ENCODE peak calls at places on chromosomes 16 and 17, in six cellular contexts. One of them, this sample, is unnamed.

GRCh38 chr17:49944451-49944850 is 24.5 kb upstream of the DLX4 start:
- DNase-seq in activated T-helper 1 cell treated with Interleukin-2 at 50 U/mL for 16 hours: no peak
- DNase-seq in activated B cell treated with CpG ODN at 0.5 μM for 24 hours: no peak
- DNase-seq in LoVo: no peak
- DNase-seq in stimulated activated CD4-positive, alpha-beta T cell treated with anti-CD3 and anti-CD28 coated beads, Interleukin-1b, Interleukin-23, amount 100 ng/mL, for 48 hours: no peak
- DNase-seq in activated effector memory CD4-positive, alpha-beta T cell treated with anti-CD3 and anti-CD28 coated beads, Interleukin-2, amount 50 U/mL, for 16 hours: no peak
- DNase-seq in this sample: no peak

GRCh38 chr16:82699711-82700495 is 73.1 kb downstream of the CDH13 start:
- DNase-seq in activated T-helper 1 cell treated with Interleukin-2 at 50 U/mL for 16 hours: no peak
- DNase-seq in activated B cell treated with CpG ODN at 0.5 μM for 24 hours: no peak
- DNase-seq in LoVo: peak
- DNase-seq in stimulated activated CD4-positive, alpha-beta T cell treated with anti-CD3 and anti-CD28 coated beads, Interleukin-1b, Interleukin-23, amount 100 ng/mL, for 48 hours: no peak
- DNase-seq in activated effector memory CD4-positive, alpha-beta T cell treated with anti-CD3 and anti-CD28 coated beads, Interleukin-2, amount 50 U/mL, for 16 hours: no peak
- DNase-seq in this sample: peak

GRCh38 chr17:11285946-11286345 is 44.9 kb downstream of the SHISA6 start:
- DNase-seq in activated T-helper 1 cell treated with Interleukin-2 at 50 U/mL for 16 hours: no peak
- DNase-seq in activated B cell treated with CpG ODN at 0.5 μM for 24 hours: no peak
- DNase-seq in LoVo: no peak
- DNase-seq in stimulated activated CD4-positive, alpha-beta T cell treated with anti-CD3 and anti-CD28 coated beads, Interleukin-1b, Interleukin-23, amount 100 ng/mL, for 48 hours: no peak
- DNase-seq in activated effector memory CD4-positive, alpha-beta T cell treated with anti-CD3 and anti-CD28 coated beads, Interleukin-2, amount 50 U/mL, for 16 hours: no peak
- DNase-seq in this sample: no peak

GRCh38 chr17:81890447-81891302 is 711 bp downstream of the ALYREF start:
- DNase-seq in activated T-helper 1 cell treated with Interleukin-2 at 50 U/mL for 16 hours: no peak
- DNase-seq in activated B cell treated with CpG ODN at 0.5 μM for 24 hours: no peak
- DNase-seq in LoVo: no peak
- DNase-seq in stimulated activated CD4-positive, alpha-beta T cell treated with anti-CD3 and anti-CD28 coated beads, Interleukin-1b, Interleukin-23, amount 100 ng/mL, for 48 hours: no peak
- DNase-seq in activated effector memory CD4-positive, alpha-beta T cell treated with anti-CD3 and anti-CD28 coated beads, Interleukin-2, amount 50 U/mL, for 16 hours: peak
- DNase-seq in this sample: no peak

GRCh38 chr17:36773039-36773438 is 164.2 kb upstream of the LHX1 start:
- DNase-seq in activated T-helper 1 cell treated with Interleukin-2 at 50 U/mL for 16 hours: no peak
- DNase-seq in activated B cell treated with CpG ODN at 0.5 μM for 24 hours: no peak
- DNase-seq in LoVo: no peak
- DNase-seq in stimulated activated CD4-positive, alpha-beta T cell treated with anti-CD3 and anti-CD28 coated beads, Interleukin-1b, Interleukin-23, amount 100 ng/mL, for 48 hours: no peak
- DNase-seq in activated effector memory CD4-positive, alpha-beta T cell treated with anti-CD3 and anti-CD28 coated beads, Interleukin-2, amount 50 U/mL, for 16 hours: no peak
- DNase-seq in this sample: no peak

GRCh38 chr17:9290226-9290613 is 268.9 kb downstream of the NTN1 start:
- DNase-seq in activated T-helper 1 cell treated with Interleukin-2 at 50 U/mL for 16 hours: no peak
- DNase-seq in activated B cell treated with CpG ODN at 0.5 μM for 24 hours: no peak
- DNase-seq in LoVo: no peak
- DNase-seq in stimulated activated CD4-positive, alpha-beta T cell treated with anti-CD3 and anti-CD28 coated beads, Interleukin-1b, Interleukin-23, amount 100 ng/mL, for 48 hours: no peak
- DNase-seq in activated effector memory CD4-positive, alpha-beta T cell treated with anti-CD3 and anti-CD28 coated beads, Interleukin-2, amount 50 U/mL, for 16 hours: peak
- DNase-seq in this sample: no peak

GRCh38 chr16:31063843-31064611 is 10.0 kb downstream of the ZNF668 start:
- DNase-seq in activated T-helper 1 cell treated with Interleukin-2 at 50 U/mL for 16 hours: peak
- DNase-seq in activated B cell treated with CpG ODN at 0.5 μM for 24 hours: no peak
- DNase-seq in LoVo: no peak
- DNase-seq in stimulated activated CD4-positive, alpha-beta T cell treated with anti-CD3 and anti-CD28 coated beads, Interleukin-1b, Interleukin-23, amount 100 ng/mL, for 48 hours: no peak
- DNase-seq in activated effector memory CD4-positive, alpha-beta T cell treated with anti-CD3 and anti-CD28 coated beads, Interleukin-2, amount 50 U/mL, for 16 hours: no peak
- DNase-seq in this sample: no peak

GRCh38 chr17:32943647-32944191 is 15.8 kb downstream of the TMEM98 start:
- DNase-seq in activated T-helper 1 cell treated with Interleukin-2 at 50 U/mL for 16 hours: no peak
- DNase-seq in activated B cell treated with CpG ODN at 0.5 μM for 24 hours: no peak
- DNase-seq in LoVo: no peak
- DNase-seq in stimulated activated CD4-positive, alpha-beta T cell treated with anti-CD3 and anti-CD28 coated beads, Interleukin-1b, Interleukin-23, amount 100 ng/mL, for 48 hours: no peak
- DNase-seq in activated effector memory CD4-positive, alpha-beta T cell treated with anti-CD3 and anti-CD28 coated beads, Interleukin-2, amount 50 U/mL, for 16 hours: no peak
- DNase-seq in this sample: no peak

GRCh38 chr17:2980211-2980903 is 83.0 kb downstream of the OR1D5 start:
- DNase-seq in activated T-helper 1 cell treated with Interleukin-2 at 50 U/mL for 16 hours: no peak
- DNase-seq in activated B cell treated with CpG ODN at 0.5 μM for 24 hours: no peak
- DNase-seq in LoVo: no peak
- DNase-seq in stimulated activated CD4-positive, alpha-beta T cell treated with anti-CD3 and anti-CD28 coated beads, Interleukin-1b, Interleukin-23, amount 100 ng/mL, for 48 hours: no peak
- DNase-seq in activated effector memory CD4-positive, alpha-beta T cell treated with anti-CD3 and anti-CD28 coated beads, Interleukin-2, amount 50 U/mL, for 16 hours: no peak
- DNase-seq in this sample: no peak

GRCh38 chr16:71250461-71251232 is 20.1 kb upstream of the HYDIN start:
- DNase-seq in activated T-helper 1 cell treated with Interleukin-2 at 50 U/mL for 16 hours: no peak
- DNase-seq in activated B cell treated with CpG ODN at 0.5 μM for 24 hours: no peak
- DNase-seq in LoVo: no peak
- DNase-seq in stimulated activated CD4-positive, alpha-beta T cell treated with anti-CD3 and anti-CD28 coated beads, Interleukin-1b, Interleukin-23, amount 100 ng/mL, for 48 hours: no peak
- DNase-seq in activated effector memory CD4-positive, alpha-beta T cell treated with anti-CD3 and anti-CD28 coated beads, Interleukin-2, amount 50 U/mL, for 16 hours: no peak
- DNase-seq in this sample: peak

GRCh38 chr16:21590287-21590686 is 9.1 kb upstream of the METTL9 start:
- DNase-seq in activated T-helper 1 cell treated with Interleukin-2 at 50 U/mL for 16 hours: no peak
- DNase-seq in activated B cell treated with CpG ODN at 0.5 μM for 24 hours: no peak
- DNase-seq in LoVo: no peak
- DNase-seq in stimulated activated CD4-positive, alpha-beta T cell treated with anti-CD3 and anti-CD28 coated beads, Interleukin-1b, Interleukin-23, amount 100 ng/mL, for 48 hours: no peak
- DNase-seq in activated effector memory CD4-positive, alpha-beta T cell treated with anti-CD3 and anti-CD28 coated beads, Interleukin-2, amount 50 U/mL, for 16 hours: no peak
- DNase-seq in this sample: no peak

GRCh38 chr17:10033449-10033848 is 128.4 kb upstream of the RCVRN start:
- DNase-seq in activated T-helper 1 cell treated with Interleukin-2 at 50 U/mL for 16 hours: no peak
- DNase-seq in activated B cell treated with CpG ODN at 0.5 μM for 24 hours: peak
- DNase-seq in LoVo: no peak
- DNase-seq in stimulated activated CD4-positive, alpha-beta T cell treated with anti-CD3 and anti-CD28 coated beads, Interleukin-1b, Interleukin-23, amount 100 ng/mL, for 48 hours: no peak
- DNase-seq in activated effector memory CD4-positive, alpha-beta T cell treated with anti-CD3 and anti-CD28 coated beads, Interleukin-2, amount 50 U/mL, for 16 hours: no peak
- DNase-seq in this sample: no peak

GRCh38 chr16:752008-752315 is 8.6 kb upstream of the MSLN start:
- DNase-seq in activated T-helper 1 cell treated with Interleukin-2 at 50 U/mL for 16 hours: no peak
- DNase-seq in activated B cell treated with CpG ODN at 0.5 μM for 24 hours: no peak
- DNase-seq in LoVo: no peak
- DNase-seq in stimulated activated CD4-positive, alpha-beta T cell treated with anti-CD3 and anti-CD28 coated beads, Interleukin-1b, Interleukin-23, amount 100 ng/mL, for 48 hours: no peak
- DNase-seq in activated effector memory CD4-positive, alpha-beta T cell treated with anti-CD3 and anti-CD28 coated beads, Interleukin-2, amount 50 U/mL, for 16 hours: no peak
- DNase-seq in this sample: no peak

GRCh38 chr17:77744268-77744988 is 214.1 kb upstream of the TNRC6C start:
- DNase-seq in activated T-helper 1 cell treated with Interleukin-2 at 50 U/mL for 16 hours: no peak
- DNase-seq in activated B cell treated with CpG ODN at 0.5 μM for 24 hours: no peak
- DNase-seq in LoVo: no peak
- DNase-seq in stimulated activated CD4-positive, alpha-beta T cell treated with anti-CD3 and anti-CD28 coated beads, Interleukin-1b, Interleukin-23, amount 100 ng/mL, for 48 hours: no peak
- DNase-seq in activated effector memory CD4-positive, alpha-beta T cell treated with anti-CD3 and anti-CD28 coated beads, Interleukin-2, amount 50 U/mL, for 16 hours: no peak
- DNase-seq in this sample: no peak

GRCh38 chr16:56795011-56795410 is 65.1 kb downstream of the NUP93 start:
- DNase-seq in activated T-helper 1 cell treated with Interleukin-2 at 50 U/mL for 16 hours: no peak
- DNase-seq in activated B cell treated with CpG ODN at 0.5 μM for 24 hours: no peak
- DNase-seq in LoVo: no peak
- DNase-seq in stimulated activated CD4-positive, alpha-beta T cell treated with anti-CD3 and anti-CD28 coated beads, Interleukin-1b, Interleukin-23, amount 100 ng/mL, for 48 hours: no peak
- DNase-seq in activated effector memory CD4-positive, alpha-beta T cell treated with anti-CD3 and anti-CD28 coated beads, Interleukin-2, amount 50 U/mL, for 16 hours: no peak
- DNase-seq in this sample: no peak

GRCh38 chr17:61072648-61073047 is 327.0 kb upstream of the TBX2 start:
- DNase-seq in activated T-helper 1 cell treated with Interleukin-2 at 50 U/mL for 16 hours: no peak
- DNase-seq in activated B cell treated with CpG ODN at 0.5 μM for 24 hours: no peak
- DNase-seq in LoVo: no peak
- DNase-seq in stimulated activated CD4-positive, alpha-beta T cell treated with anti-CD3 and anti-CD28 coated beads, Interleukin-1b, Interleukin-23, amount 100 ng/mL, for 48 hours: no peak
- DNase-seq in activated effector memory CD4-positive, alpha-beta T cell treated with anti-CD3 and anti-CD28 coated beads, Interleukin-2, amount 50 U/mL, for 16 hours: no peak
- DNase-seq in this sample: no peak

GRCh38 chr16:80852261-80852872 is 48.0 kb upstream of the CDYL2 start:
- DNase-seq in activated T-helper 1 cell treated with Interleukin-2 at 50 U/mL for 16 hours: no peak
- DNase-seq in activated B cell treated with CpG ODN at 0.5 μM for 24 hours: no peak
- DNase-seq in LoVo: peak
- DNase-seq in stimulated activated CD4-positive, alpha-beta T cell treated with anti-CD3 and anti-CD28 coated beads, Interleukin-1b, Interleukin-23, amount 100 ng/mL, for 48 hours: peak
- DNase-seq in activated effector memory CD4-positive, alpha-beta T cell treated with anti-CD3 and anti-CD28 coated beads, Interleukin-2, amount 50 U/mL, for 16 hours: peak
- DNase-seq in this sample: peak

GRCh38 chr17:81419333-81419885 is 24.2 kb downstream of the BAHCC1 start:
- DNase-seq in activated T-helper 1 cell treated with Interleukin-2 at 50 U/mL for 16 hours: no peak
- DNase-seq in activated B cell treated with CpG ODN at 0.5 μM for 24 hours: no peak
- DNase-seq in LoVo: peak
- DNase-seq in stimulated activated CD4-positive, alpha-beta T cell treated with anti-CD3 and anti-CD28 coated beads, Interleukin-1b, Interleukin-23, amount 100 ng/mL, for 48 hours: no peak
- DNase-seq in activated effector memory CD4-positive, alpha-beta T cell treated with anti-CD3 and anti-CD28 coated beads, Interleukin-2, amount 50 U/mL, for 16 hours: no peak
- DNase-seq in this sample: peak

GRCh38 chr17:44359001-44359400 is 4.7 kb downstream of the FAM171A2 start:
- DNase-seq in activated T-helper 1 cell treated with Interleukin-2 at 50 U/mL for 16 hours: no peak
- DNase-seq in activated B cell treated with CpG ODN at 0.5 μM for 24 hours: no peak
- DNase-seq in LoVo: no peak
- DNase-seq in stimulated activated CD4-positive, alpha-beta T cell treated with anti-CD3 and anti-CD28 coated beads, Interleukin-1b, Interleukin-23, amount 100 ng/mL, for 48 hours: no peak
- DNase-seq in activated effector memory CD4-positive, alpha-beta T cell treated with anti-CD3 and anti-CD28 coated beads, Interleukin-2, amount 50 U/mL, for 16 hours: no peak
- DNase-seq in this sample: no peak

GRCh38 chr16:57569306-57569946 is 27.0 kb downstream of the ADGRG5 start:
- DNase-seq in activated T-helper 1 cell treated with Interleukin-2 at 50 U/mL for 16 hours: no peak
- DNase-seq in activated B cell treated with CpG ODN at 0.5 μM for 24 hours: no peak
- DNase-seq in LoVo: no peak
- DNase-seq in stimulated activated CD4-positive, alpha-beta T cell treated with anti-CD3 and anti-CD28 coated beads, Interleukin-1b, Interleukin-23, amount 100 ng/mL, for 48 hours: no peak
- DNase-seq in activated effector memory CD4-positive, alpha-beta T cell treated with anti-CD3 and anti-CD28 coated beads, Interleukin-2, amount 50 U/mL, for 16 hours: no peak
- DNase-seq in this sample: no peak

GRCh38 chr16:49763826-49764225 is 92.1 kb downstream of the ZNF423 start:
- DNase-seq in activated T-helper 1 cell treated with Interleukin-2 at 50 U/mL for 16 hours: no peak
- DNase-seq in activated B cell treated with CpG ODN at 0.5 μM for 24 hours: no peak
- DNase-seq in LoVo: no peak
- DNase-seq in stimulated activated CD4-positive, alpha-beta T cell treated with anti-CD3 and anti-CD28 coated beads, Interleukin-1b, Interleukin-23, amount 100 ng/mL, for 48 hours: no peak
- DNase-seq in activated effector memory CD4-positive, alpha-beta T cell treated with anti-CD3 and anti-CD28 coated beads, Interleukin-2, amount 50 U/mL, for 16 hours: no peak
- DNase-seq in this sample: no peak

GRCh38 chr17:1573932-1574696 is 11.5 kb upstream of the PITPNA start:
- DNase-seq in activated T-helper 1 cell treated with Interleukin-2 at 50 U/mL for 16 hours: peak
- DNase-seq in activated B cell treated with CpG ODN at 0.5 μM for 24 hours: peak
- DNase-seq in LoVo: peak
- DNase-seq in stimulated activated CD4-positive, alpha-beta T cell treated with anti-CD3 and anti-CD28 coated beads, Interleukin-1b, Interleukin-23, amount 100 ng/mL, for 48 hours: peak
- DNase-seq in activated effector memory CD4-positive, alpha-beta T cell treated with anti-CD3 and anti-CD28 coated beads, Interleukin-2, amount 50 U/mL, for 16 hours: peak
- DNase-seq in this sample: peak

GRCh38 chr17:18319604-18320256 is 4.6 kb downstream of the SMCR8 start:
- DNase-seq in activated T-helper 1 cell treated with Interleukin-2 at 50 U/mL for 16 hours: no peak
- DNase-seq in activated B cell treated with CpG ODN at 0.5 μM for 24 hours: no peak
- DNase-seq in LoVo: no peak
- DNase-seq in stimulated activated CD4-positive, alpha-beta T cell treated with anti-CD3 and anti-CD28 coated beads, Interleukin-1b, Interleukin-23, amount 100 ng/mL, for 48 hours: no peak
- DNase-seq in activated effector memory CD4-positive, alpha-beta T cell treated with anti-CD3 and anti-CD28 coated beads, Interleukin-2, amount 50 U/mL, for 16 hours: no peak
- DNase-seq in this sample: no peak

GRCh38 chr17:45653616-45654015 is 130.5 kb upstream of the CRHR1 start:
- DNase-seq in activated T-helper 1 cell treated with Interleukin-2 at 50 U/mL for 16 hours: no peak
- DNase-seq in activated B cell treated with CpG ODN at 0.5 μM for 24 hours: no peak
- DNase-seq in LoVo: no peak
- DNase-seq in stimulated activated CD4-positive, alpha-beta T cell treated with anti-CD3 and anti-CD28 coated beads, Interleukin-1b, Interleukin-23, amount 100 ng/mL, for 48 hours: no peak
- DNase-seq in activated effector memory CD4-positive, alpha-beta T cell treated with anti-CD3 and anti-CD28 coated beads, Interleukin-2, amount 50 U/mL, for 16 hours: no peak
- DNase-seq in this sample: no peak

GRCh38 chr16:66585477-66586239 is 6.4 kb downstream of the CMTM2 start:
- DNase-seq in activated T-helper 1 cell treated with Interleukin-2 at 50 U/mL for 16 hours: no peak
- DNase-seq in activated B cell treated with CpG ODN at 0.5 μM for 24 hours: no peak
- DNase-seq in LoVo: no peak
- DNase-seq in stimulated activated CD4-positive, alpha-beta T cell treated with anti-CD3 and anti-CD28 coated beads, Interleukin-1b, Interleukin-23, amount 100 ng/mL, for 48 hours: no peak
- DNase-seq in activated effector memory CD4-positive, alpha-beta T cell treated with anti-CD3 and anti-CD28 coated beads, Interleukin-2, amount 50 U/mL, for 16 hours: no peak
- DNase-seq in this sample: no peak

GRCh38 chr16:4508806-4509205 is 29.8 kb downstream of the CDIP1 start:
- DNase-seq in activated T-helper 1 cell treated with Interleukin-2 at 50 U/mL for 16 hours: no peak
- DNase-seq in activated B cell treated with CpG ODN at 0.5 μM for 24 hours: no peak
- DNase-seq in LoVo: no peak
- DNase-seq in stimulated activated CD4-positive, alpha-beta T cell treated with anti-CD3 and anti-CD28 coated beads, Interleukin-1b, Interleukin-23, amount 100 ng/mL, for 48 hours: no peak
- DNase-seq in activated effector memory CD4-positive, alpha-beta T cell treated with anti-CD3 and anti-CD28 coated beads, Interleukin-2, amount 50 U/mL, for 16 hours: no peak
- DNase-seq in this sample: no peak

GRCh38 chr16:27232061-27232841 is 28.9 kb downstream of the KDM8 start:
- DNase-seq in activated T-helper 1 cell treated with Interleukin-2 at 50 U/mL for 16 hours: no peak
- DNase-seq in activated B cell treated with CpG ODN at 0.5 μM for 24 hours: peak
- DNase-seq in LoVo: no peak
- DNase-seq in stimulated activated CD4-positive, alpha-beta T cell treated with anti-CD3 and anti-CD28 coated beads, Interleukin-1b, Interleukin-23, amount 100 ng/mL, for 48 hours: peak
- DNase-seq in activated effector memory CD4-positive, alpha-beta T cell treated with anti-CD3 and anti-CD28 coated beads, Interleukin-2, amount 50 U/mL, for 16 hours: peak
- DNase-seq in this sample: no peak

GRCh38 chr17:49715717-49716279 is 8.0 kb upstream of the SLC35B1 start:
- DNase-seq in activated T-helper 1 cell treated with Interleukin-2 at 50 U/mL for 16 hours: no peak
- DNase-seq in activated B cell treated with CpG ODN at 0.5 μM for 24 hours: no peak
- DNase-seq in LoVo: no peak
- DNase-seq in stimulated activated CD4-positive, alpha-beta T cell treated with anti-CD3 and anti-CD28 coated beads, Interleukin-1b, Interleukin-23, amount 100 ng/mL, for 48 hours: peak
- DNase-seq in activated effector memory CD4-positive, alpha-beta T cell treated with anti-CD3 and anti-CD28 coated beads, Interleukin-2, amount 50 U/mL, for 16 hours: peak
- DNase-seq in this sample: no peak

GRCh38 chr17:76379275-76379641 is 5.2 kb upstream of the SPHK1 start:
- DNase-seq in activated T-helper 1 cell treated with Interleukin-2 at 50 U/mL for 16 hours: no peak
- DNase-seq in activated B cell treated with CpG ODN at 0.5 μM for 24 hours: no peak
- DNase-seq in LoVo: no peak
- DNase-seq in stimulated activated CD4-positive, alpha-beta T cell treated with anti-CD3 and anti-CD28 coated beads, Interleukin-1b, Interleukin-23, amount 100 ng/mL, for 48 hours: no peak
- DNase-seq in activated effector memory CD4-positive, alpha-beta T cell treated with anti-CD3 and anti-CD28 coated beads, Interleukin-2, amount 50 U/mL, for 16 hours: no peak
- DNase-seq in this sample: no peak

GRCh38 chr17:78448356-78448993 is 70.0 kb downstream of the PGS1 start:
- DNase-seq in activated T-helper 1 cell treated with Interleukin-2 at 50 U/mL for 16 hours: no peak
- DNase-seq in activated B cell treated with CpG ODN at 0.5 μM for 24 hours: no peak
- DNase-seq in LoVo: no peak
- DNase-seq in stimulated activated CD4-positive, alpha-beta T cell treated with anti-CD3 and anti-CD28 coated beads, Interleukin-1b, Interleukin-23, amount 100 ng/mL, for 48 hours: no peak
- DNase-seq in activated effector memory CD4-positive, alpha-beta T cell treated with anti-CD3 and anti-CD28 coated beads, Interleukin-2, amount 50 U/mL, for 16 hours: no peak
- DNase-seq in this sample: no peak

GRCh38 chr17:63774141-63774981 is at the start of gene DDX42:
- DNase-seq in activated T-helper 1 cell treated with Interleukin-2 at 50 U/mL for 16 hours: peak
- DNase-seq in activated B cell treated with CpG ODN at 0.5 μM for 24 hours: no peak
- DNase-seq in LoVo: peak
- DNase-seq in stimulated activated CD4-positive, alpha-beta T cell treated with anti-CD3 and anti-CD28 coated beads, Interleukin-1b, Interleukin-23, amount 100 ng/mL, for 48 hours: no peak
- DNase-seq in activated effector memory CD4-positive, alpha-beta T cell treated with anti-CD3 and anti-CD28 coated beads, Interleukin-2, amount 50 U/mL, for 16 hours: peak
- DNase-seq in this sample: peak

This sample was measured in RWPE1.